ENCODE peak calls at places on chromosome 14, in five cellular contexts. One of them, this sample, is unnamed. For H3K27me3 and H3K36me3, the result is how much of the 10 kb centered on the place peaks cover.

GRCh38 chr14:103593577-103593976 is 30.8 kb downstream of the COA8 start:
- DNase-seq in heart left ventricle: no peak
- DNase-seq in left lung: no peak
- DNase-seq in stomach: no peak
- DNase-seq in transverse colon: no peak
- DNase-seq in this sample: no peak

GRCh38 chr14:48275301-48275700 is 599.9 kb upstream of the MDGA2 start:
- DNase-seq in stomach: no peak
- DNase-seq in left lung: no peak
- DNase-seq in heart left ventricle: no peak
- DNase-seq in transverse colon: no peak
- DNase-seq in this sample: no peak

GRCh38 chr14:68643673-68644072 is 149.2 kb downstream of the ZFP36L1 start:
- DNase-seq in transverse colon: no peak
- DNase-seq in stomach: no peak
- DNase-seq in heart left ventricle: no peak
- DNase-seq in left lung: no peak
- DNase-seq in this sample: no peak

GRCh38 chr14:31326111-31326510 is 94.2 kb downstream of the HEATR5A start:
- DNase-seq in left lung: no peak
- DNase-seq in transverse colon: no peak
- DNase-seq in stomach: no peak
- DNase-seq in heart left ventricle: no peak
- DNase-seq in this sample: no peak

GRCh38 chr14:76891436-76891835 is 65.2 kb downstream of the LRRC74A start:
- DNase-seq in left lung: no peak
- DNase-seq in heart left ventricle: no peak
- DNase-seq in transverse colon: no peak
- DNase-seq in stomach: no peak
- DNase-seq in this sample: no peak

GRCh38 chr14:32075636-32076277 is 1.3 kb upstream of the ARHGAP5 start:
- DNase-seq in left lung: peak
- DNase-seq in stomach: no peak
- DNase-seq in heart left ventricle: peak
- DNase-seq in transverse colon: peak
- DNase-seq in this sample: no peak

GRCh38 chr14:89320381-89321000 is 96.5 kb downstream of the FOXN3 start:
- DNase-seq in stomach: no peak
- DNase-seq in left lung: no peak
- DNase-seq in heart left ventricle: no peak
- DNase-seq in transverse colon: no peak
- DNase-seq in this sample: no peak

GRCh38 chr14:53550776-53551175 is 397.7 kb upstream of the DDHD1 start:
- DNase-seq in stomach: no peak
- DNase-seq in transverse colon: no peak
- DNase-seq in left lung: no peak
- DNase-seq in heart left ventricle: no peak
- DNase-seq in this sample: no peak

GRCh38 chr14:64950889-64951288 is 8.3 kb upstream of the GPX2 start:
- DNase-seq in heart left ventricle: peak
- DNase-seq in stomach: no peak
- DNase-seq in left lung: no peak
- DNase-seq in transverse colon: no peak
- DNase-seq in this sample: no peak

DNA sequence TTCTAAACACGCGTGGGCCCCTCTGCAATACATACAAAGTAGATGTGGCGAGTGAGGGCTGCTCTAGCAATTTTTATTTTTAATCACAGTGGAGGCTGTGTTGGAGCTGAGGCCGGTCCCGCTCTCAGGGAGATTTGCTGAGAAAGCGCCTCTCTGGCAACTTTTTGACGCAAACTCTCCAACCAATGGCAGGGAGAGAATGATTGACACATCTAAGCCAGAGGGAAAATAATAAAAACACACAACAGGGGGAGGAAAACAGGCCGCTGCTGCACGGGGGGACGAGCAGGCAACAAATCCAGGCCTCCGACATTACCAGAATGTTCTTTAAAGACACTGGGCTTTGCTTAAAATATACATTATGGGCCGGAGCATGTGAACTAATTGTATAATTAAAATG is at the start of gene OTX2:
- DNase-seq in left lung: no peak
- DNase-seq in transverse colon: no peak
- DNase-seq in stomach: no peak
- DNase-seq in heart left ventricle: no peak
- DNase-seq in this sample: no peak
- H3K27me3 ChIP-seq in left lung: half or more
- H3K27me3 ChIP-seq in transverse colon: half or more
- H3K27me3 ChIP-seq in stomach: half or more
- H3K27me3 ChIP-seq in heart left ventricle: half or more
- H3K27me3 ChIP-seq in this sample: half or more

DNA sequence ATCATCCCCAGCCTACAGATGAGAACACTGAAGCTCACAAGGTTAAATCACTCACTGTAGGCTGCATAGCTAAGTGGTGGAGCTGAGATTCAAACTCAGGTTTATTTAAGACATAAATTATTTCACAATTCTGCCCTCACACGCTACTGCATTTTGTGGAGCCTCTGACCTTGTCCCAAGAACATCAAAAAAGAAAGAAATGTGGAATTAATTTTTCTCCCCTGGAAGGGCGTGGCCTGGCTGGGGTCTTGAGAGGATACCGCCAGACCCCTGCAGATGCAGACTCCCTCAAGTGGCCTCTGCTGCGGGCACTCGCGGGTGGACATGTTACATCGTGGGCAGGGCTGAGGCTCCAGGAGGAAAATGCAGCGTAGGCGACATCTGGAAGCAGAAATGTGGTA is 40.6 kb downstream of the LTBP2 start:
- DNase-seq in transverse colon: no peak
- DNase-seq in heart left ventricle: no peak
- DNase-seq in stomach: no peak
- DNase-seq in left lung: no peak
- DNase-seq in this sample: no peak
- H3K4me3 ChIP-seq in transverse colon: no peak
- H3K4me3 ChIP-seq in heart left ventricle: no peak
- H3K4me3 ChIP-seq in stomach: no peak
- H3K4me3 ChIP-seq in left lung: no peak
- H3K4me3 ChIP-seq in this sample: peak

GRCh38 chr14:73162271-73162670 is 26.0 kb downstream of the PSEN1 start:
- DNase-seq in stomach: no peak
- DNase-seq in transverse colon: no peak
- DNase-seq in heart left ventricle: no peak
- DNase-seq in left lung: no peak
- DNase-seq in this sample: no peak
- H3K36me3 ChIP-seq in stomach: under half
- H3K36me3 ChIP-seq in transverse colon: under half
- H3K36me3 ChIP-seq in heart left ventricle: under half
- H3K36me3 ChIP-seq in left lung: half or more
- H3K36me3 ChIP-seq in this sample: under half

DNA sequence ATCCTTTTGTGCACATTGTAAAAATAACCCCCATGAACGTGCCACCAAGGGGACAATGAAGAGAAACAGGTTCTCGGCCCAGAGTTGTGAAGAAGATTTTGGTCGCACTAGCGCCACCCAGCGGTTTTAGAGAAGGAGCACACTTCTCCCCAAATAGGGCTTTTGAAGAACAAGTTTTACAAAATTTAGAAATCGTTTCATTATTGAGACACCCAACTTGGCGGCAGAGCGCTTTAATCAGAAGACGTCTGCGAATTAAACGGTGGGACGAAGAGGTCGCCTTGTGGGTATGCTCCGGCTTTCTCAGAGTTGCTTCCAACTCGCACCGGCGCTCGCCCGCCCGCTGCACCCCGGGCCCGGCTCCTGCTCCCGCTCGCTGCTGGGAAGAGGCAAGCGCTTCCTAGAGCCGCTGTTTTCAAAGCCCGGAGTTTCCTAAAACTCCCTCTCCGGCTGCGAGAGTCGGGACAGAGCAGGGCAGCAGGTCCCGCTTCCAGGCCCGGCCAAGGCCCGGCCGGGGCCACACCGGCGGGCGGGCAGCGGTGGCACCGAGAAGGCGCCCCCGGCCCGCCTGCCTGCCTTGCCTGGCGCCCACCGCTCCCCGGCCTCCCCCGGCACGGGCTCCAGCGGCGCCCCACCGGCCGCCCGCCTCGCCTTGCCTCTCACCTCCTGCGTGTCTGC is 672 bp downstream of the FOXA1 start:
- DNase-seq in heart left ventricle: no peak
- DNase-seq in transverse colon: peak
- DNase-seq in left lung: no peak
- DNase-seq in stomach: peak
- DNase-seq in this sample: peak
- H3K27me3 ChIP-seq in heart left ventricle: half or more
- H3K27me3 ChIP-seq in transverse colon: half or more
- H3K27me3 ChIP-seq in left lung: half or more
- H3K27me3 ChIP-seq in stomach: half or more
- H3K27me3 ChIP-seq in this sample: half or more

GRCh38 chr14:105314287-105315185 is at the start of gene PACS2:
- DNase-seq in heart left ventricle: peak
- DNase-seq in stomach: peak
- DNase-seq in left lung: peak
- DNase-seq in transverse colon: peak
- DNase-seq in this sample: no peak

GRCh38 chr14:105311838-105312237 is 2.7 kb upstream of the PACS2 start:
- DNase-seq in heart left ventricle: no peak
- DNase-seq in transverse colon: no peak
- DNase-seq in left lung: no peak
- DNase-seq in stomach: no peak
- DNase-seq in this sample: no peak

GRCh38 chr14:105315211-105315721 is 718 bp downstream of the PACS2 start:
- DNase-seq in transverse colon: peak
- DNase-seq in stomach: peak
- DNase-seq in left lung: peak
- DNase-seq in heart left ventricle: no peak
- DNase-seq in this sample: no peak

GRCh38 chr14:105313381-105314286 is 914 bp upstream of the PACS2 start:
- DNase-seq in left lung: peak
- DNase-seq in heart left ventricle: no peak
- DNase-seq in stomach: peak
- DNase-seq in transverse colon: peak
- DNase-seq in this sample: no peak

GRCh38 chr14:105312973-105313372 is 1.6 kb upstream of the PACS2 start:
- DNase-seq in stomach: no peak
- DNase-seq in heart left ventricle: no peak
- DNase-seq in left lung: peak
- DNase-seq in transverse colon: no peak
- DNase-seq in this sample: no peak
- H3K4me3 ChIP-seq in stomach: no peak
- H3K4me3 ChIP-seq in heart left ventricle: no peak
- H3K4me3 ChIP-seq in left lung: no peak
- H3K4me3 ChIP-seq in transverse colon: no peak
- H3K4me3 ChIP-seq in this sample: no peak

GRCh38 chr14:51821822-51822221 is 38.6 kb upstream of the GNG2 start:
- DNase-seq in transverse colon: no peak
- DNase-seq in stomach: no peak
- DNase-seq in left lung: no peak
- DNase-seq in heart left ventricle: no peak
- DNase-seq in this sample: peak
- H3K36me3 ChIP-seq in transverse colon: under half
- H3K36me3 ChIP-seq in stomach: under half
- H3K36me3 ChIP-seq in left lung: under half
- H3K36me3 ChIP-seq in heart left ventricle: under half
- H3K36me3 ChIP-seq in this sample: under half

DNA sequence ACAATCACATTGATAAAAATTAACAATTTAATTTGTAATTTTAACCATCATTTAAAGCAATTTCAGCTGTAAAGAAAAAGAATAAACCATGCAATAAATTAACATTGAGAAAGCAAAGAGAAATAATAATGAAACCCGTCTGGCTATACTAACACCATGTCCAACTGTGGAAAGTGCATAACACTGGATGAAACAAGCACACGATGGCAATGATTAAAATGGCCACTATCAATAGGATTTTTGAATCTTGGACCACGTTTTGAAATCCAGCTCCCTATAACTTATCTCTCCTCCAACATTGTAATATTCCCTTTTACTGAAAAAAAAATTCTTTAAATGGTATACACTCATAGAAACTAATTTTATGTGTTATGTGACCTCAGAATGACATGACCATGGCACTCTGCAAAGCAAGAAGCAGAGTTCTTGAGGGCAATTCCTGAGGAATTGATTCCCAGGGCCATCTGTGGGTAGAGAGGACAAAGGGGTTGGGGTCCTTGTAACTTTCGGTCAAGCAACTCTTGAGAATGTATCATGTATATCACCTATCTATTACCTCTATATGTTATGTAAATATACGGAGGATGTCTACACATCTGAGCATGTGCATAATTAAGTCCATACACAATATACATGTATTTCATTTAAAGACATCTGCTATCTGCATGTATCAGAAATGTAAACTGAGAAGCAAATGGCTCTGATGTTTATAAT is 4.8 kb downstream of the FOXA1 start:
- DNase-seq in heart left ventricle: no peak
- DNase-seq in stomach: no peak
- DNase-seq in transverse colon: no peak
- DNase-seq in left lung: no peak
- DNase-seq in this sample: no peak
- H3K27me3 ChIP-seq in heart left ventricle: half or more
- H3K27me3 ChIP-seq in stomach: half or more
- H3K27me3 ChIP-seq in transverse colon: half or more
- H3K27me3 ChIP-seq in left lung: half or more
- H3K27me3 ChIP-seq in this sample: half or more

DNA sequence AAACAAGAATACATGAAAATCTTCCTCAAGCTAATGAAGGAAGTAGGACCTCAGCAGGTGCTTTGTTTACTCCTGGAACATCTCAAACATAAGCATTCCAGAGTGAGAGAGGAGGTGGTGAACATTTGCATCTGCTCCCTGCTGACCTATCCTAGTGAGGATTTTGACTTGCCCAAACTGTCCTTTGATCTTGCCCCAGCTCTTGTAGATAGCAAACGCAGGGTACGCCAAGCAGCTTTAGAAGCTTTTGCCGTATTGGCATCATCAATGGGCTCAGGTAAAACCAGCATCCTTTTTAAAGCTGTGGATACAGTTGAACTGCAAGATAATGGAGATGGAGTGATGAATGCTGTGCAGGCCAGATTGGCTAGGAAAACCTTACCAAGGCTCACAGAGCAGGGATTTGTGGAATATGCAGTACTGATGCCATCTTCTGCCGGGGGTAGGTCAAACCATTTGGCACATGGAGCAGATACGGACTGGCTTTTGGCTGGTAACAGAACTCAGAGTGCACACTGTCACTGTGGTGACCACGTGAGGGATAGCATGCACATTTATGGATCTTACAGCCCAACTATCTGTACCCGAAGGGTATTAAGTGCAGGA is 1.9 kb downstream of the TOGARAM1 start:
- DNase-seq in transverse colon: no peak
- DNase-seq in left lung: no peak
- DNase-seq in stomach: no peak
- DNase-seq in heart left ventricle: no peak
- DNase-seq in this sample: no peak
- H3K4me3 ChIP-seq in transverse colon: peak
- H3K4me3 ChIP-seq in left lung: peak
- H3K4me3 ChIP-seq in stomach: peak
- H3K4me3 ChIP-seq in heart left ventricle: peak
- H3K4me3 ChIP-seq in this sample: peak